ENCODE peak calls at places on chromosomes 3 and 15, in four cellular contexts. One of them, this sample, is unnamed.

GRCh38 chr15:92663250-92663951 is 7.8 kb upstream of the FAM174B start:
- DNase-seq in frontal cortex: no peak
- DNase-seq in mucosa of descending colon: no peak
- DNase-seq in SHP77: no peak
- DNase-seq in this sample: peak; percentile 79

GRCh38 chr3:160006282-160007163 is 17.9 kb downstream of the IL12A start:
- DNase-seq in frontal cortex: peak; percentile 41
- DNase-seq in mucosa of descending colon: no peak
- DNase-seq in SHP77: peak; percentile 61
- DNase-seq in this sample: peak; percentile 53

GRCh38 chr15:31463521-31464102 is 137.0 kb downstream of the KLF13 start:
- DNase-seq in frontal cortex: no peak
- DNase-seq in mucosa of descending colon: no peak
- DNase-seq in SHP77: no peak
- DNase-seq in this sample: no peak

GRCh38 chr3:125401402-125401801 is 26.3 kb upstream of the ZNF148 start:
- DNase-seq in frontal cortex: no peak
- DNase-seq in mucosa of descending colon: no peak
- DNase-seq in SHP77: no peak
- DNase-seq in this sample: no peak

GRCh38 chr3:123289336-123290106 is 87.8 kb downstream of the SEC22A start:
- DNase-seq in frontal cortex: no peak
- DNase-seq in mucosa of descending colon: no peak
- DNase-seq in SHP77: no peak
- DNase-seq in this sample: no peak

GRCh38 chr3:188527389-188527788 is 373.4 kb downstream of the LPP start:
- DNase-seq in frontal cortex: no peak
- DNase-seq in mucosa of descending colon: no peak
- DNase-seq in SHP77: no peak
- DNase-seq in this sample: no peak

GRCh38 chr15:80121546-80121945 is 31.3 kb upstream of the FAH start:
- DNase-seq in frontal cortex: no peak
- DNase-seq in mucosa of descending colon: no peak
- DNase-seq in SHP77: no peak
- DNase-seq in this sample: no peak

GRCh38 chr3:157180262-157180661 is 20.3 kb upstream of the CCNL1 start:
- DNase-seq in frontal cortex: no peak
- DNase-seq in mucosa of descending colon: no peak
- DNase-seq in SHP77: no peak
- DNase-seq in this sample: no peak

GRCh38 chr3:30539214-30539613 is 67.2 kb upstream of the TGFBR2 start:
- DNase-seq in frontal cortex: no peak
- DNase-seq in mucosa of descending colon: no peak
- DNase-seq in SHP77: no peak
- DNase-seq in this sample: no peak

GRCh38 chr3:31050296-31050695 is 155.8 kb upstream of the GADL1 start:
- DNase-seq in frontal cortex: no peak
- DNase-seq in mucosa of descending colon: no peak
- DNase-seq in SHP77: no peak
- DNase-seq in this sample: no peak

GRCh38 chr3:98918586-98918985 is 17.1 kb upstream of the DCBLD2 start:
- DNase-seq in frontal cortex: no peak
- DNase-seq in mucosa of descending colon: no peak
- DNase-seq in SHP77: no peak
- DNase-seq in this sample: no peak